ENCODE peak calls at places on chromosome 4, in eight cellular contexts. M is stomach, N is GM12878, U is adrenal gland, P is IMR-90, I is A549, Q is HCT116, R is K562. D is an unnamed sample.

GRCh38 chr4:77501240-77501639 is 104.4 kb upstream of the CXCL13 start:
- DNase-seq in M (no peak), I (no peak), Q (no peak), R (no peak), U (no peak), P (no peak), N (no peak), D (no peak)

GRCh38 chr4:94653984-94654609 is 103.7 kb upstream of the BMPR1B start:
- DNase-seq in P (no peak), R (no peak), Q (no peak), N (no peak), U (no peak), I (peak; percentile 24), M (no peak), D (no peak)

GRCh38 chr4:8553958-8554357 is 26.2 kb upstream of the GPR78 start:
- DNase-seq in N (no peak), P (no peak), I (no peak), M (no peak), U (no peak), R (no peak), Q (no peak), D (no peak)

GRCh38 chr4:113610542-113610941 is 151.0 kb downstream of the CAMK2D start:
- DNase-seq in U (no peak), N (no peak), M (peak; percentile 28), R (no peak), I (no peak), Q (no peak), P (no peak), D (no peak)

GRCh38 chr4:77268108-77268507 is 111.1 kb downstream of the CCNG2 start:
- DNase-seq in I (no peak), M (no peak), N (no peak), U (no peak), Q (no peak), R (no peak), P (no peak), D (no peak)

GRCh38 chr4:145176641-145177432 is 3.6 kb downstream of the OTUD4 start:
- DNase-seq in Q (no peak), U (no peak), M (no peak), I (no peak), N (no peak), P (peak; percentile 24), R (no peak), D (no peak)

GRCh38 chr4:187603093-187603395 is 392.5 kb upstream of the ZFP42 start:
- DNase-seq in U (no peak), R (no peak), M (no peak), N (no peak), P (peak; percentile 83), I (no peak), Q (no peak), D (no peak)

GRCh38 chr4:120839624-120839973 is 82.9 kb downstream of the PRDM5 start:
- DNase-seq in N (no peak), I (no peak), R (no peak), Q (no peak), M (no peak), U (no peak), P (no peak), D (no peak)

GRCh38 chr4:166012129-166013078 is 139.4 kb downstream of the TLL1 start:
- DNase-seq in I (no peak), Q (no peak), M (no peak), N (no peak), P (no peak), U (no peak), R (no peak), D (no peak)

GRCh38 chr4:111933703-111934102 is 211.6 kb upstream of the FAM241A start:
- DNase-seq in P (no peak), U (no peak), N (no peak), R (no peak), M (no peak), I (no peak), Q (no peak), D (no peak)

GRCh38 chr4:111934294-111934693 is 211.0 kb upstream of the FAM241A start:
- DNase-seq in N (no peak), Q (no peak), M (no peak), R (no peak), U (no peak), P (no peak), I (no peak), D (no peak)

GRCh38 chr4:111941957-111942356 is 203.3 kb upstream of the FAM241A start:
- DNase-seq in U (no peak), N (no peak), I (no peak), R (no peak), M (no peak), Q (no peak), P (no peak), D (no peak)

DNA sequence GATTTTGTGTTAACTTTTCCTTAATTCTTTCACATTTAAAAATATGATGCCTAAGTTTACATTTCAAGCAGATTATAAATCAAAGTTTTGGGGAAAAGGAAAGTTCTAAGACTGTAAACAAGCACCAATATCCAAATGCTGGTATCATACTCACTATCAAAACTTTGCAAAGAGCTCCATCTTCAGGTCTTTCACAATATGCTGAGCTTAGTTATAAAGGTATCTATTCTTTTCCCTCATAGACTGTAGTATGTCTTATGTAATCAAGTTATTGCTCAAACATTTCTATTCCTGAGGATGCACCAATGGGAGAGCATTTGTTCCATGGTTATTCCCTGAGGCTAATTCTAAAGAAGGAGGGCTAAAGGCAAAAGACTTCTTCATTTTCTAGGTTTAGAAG is 207.9 kb upstream of the FAM241A start:
- DNase-seq in P (peak; percentile 2), M (no peak), I (peak; percentile 6), U (no peak), Q (peak; percentile 48), N (no peak), R (no peak), D (no peak)
- TF ChIP-seq CTCF in P (peak; percentile 12), M (no peak), I (peak; percentile 50), U (no peak), Q (peak; percentile 68), N (peak; percentile 65), R (no peak), D (peak; percentile 44)

DNA sequence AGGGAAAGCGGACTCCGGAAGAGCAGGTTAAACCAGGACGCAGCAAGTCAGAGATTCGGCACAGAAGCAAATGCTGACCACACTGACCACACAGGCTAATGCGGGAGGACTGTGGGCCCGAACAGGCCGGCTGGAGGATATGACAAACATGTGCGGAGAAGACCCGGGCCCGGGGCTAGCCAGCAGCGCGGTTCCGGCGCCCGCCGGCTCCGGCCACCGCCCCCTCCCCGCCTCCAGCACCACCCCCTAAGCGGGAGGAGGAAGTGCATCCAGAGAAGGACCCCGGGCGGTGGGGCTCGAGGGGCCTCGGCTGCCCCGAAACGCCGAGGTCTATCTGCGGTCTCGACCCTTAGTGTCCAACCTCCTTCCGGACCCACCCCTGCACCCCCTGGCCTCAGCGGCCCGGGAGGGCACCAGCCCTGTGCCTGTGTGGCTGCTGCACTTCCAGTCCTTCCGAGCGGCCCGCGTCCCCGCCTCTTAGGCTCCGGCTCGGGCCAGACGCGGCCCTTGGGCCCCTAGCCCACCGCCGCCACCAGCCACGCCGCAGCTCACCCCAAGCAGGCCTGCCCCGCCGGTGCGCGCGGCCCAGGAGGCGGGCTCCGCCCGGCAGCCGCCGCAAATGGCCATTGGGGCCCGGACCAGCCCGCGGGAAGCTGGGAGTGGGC is 2.1 kb downstream of the ELOVL6 start:
- DNase-seq in P (peak; percentile 32), U (peak; percentile 34), Q (no peak), R (peak; percentile 76), I (peak; percentile 6), N (no peak), M (peak; percentile 45), D (peak; percentile 46)
- TF ChIP-seq POLR2A in P (no peak), U (peak; percentile 15), Q (peak; percentile 13), R (peak; percentile 85), I (peak; percentile 39), N (peak; percentile 73), M (no peak), D (no peak)

GRCh38 chr4:90798948-90799347 is 671.8 kb downstream of the CCSER1 start:
- DNase-seq in N (no peak), Q (no peak), P (no peak), I (no peak), M (no peak), R (no peak), U (no peak), D (no peak)

GRCh38 chr4:90799895-90800294 is 672.7 kb downstream of the CCSER1 start:
- DNase-seq in N (no peak), M (no peak), P (no peak), I (no peak), U (no peak), R (no peak), Q (no peak), D (no peak)
- TF ChIP-seq CTCF in N (peak; percentile 26), M (no peak), P (no peak), I (no peak), U (no peak), R (no peak), Q (no peak), D (no peak)

GRCh38 chr4:177441803-177442622 is at the start of gene AGA:
- DNase-seq in I (peak; percentile 85), Q (peak; percentile 86), M (peak; percentile 97), N (peak; percentile 74), P (peak; percentile 93), R (peak; percentile 94), U (peak; percentile 98), D (peak; percentile 97)
- TF ChIP-seq POLR2A in I (peak; percentile 63), Q (peak; percentile 87), M (no peak), N (peak; percentile 97), P (peak; percentile 74), R (peak; percentile 95), U (peak; percentile 50), D (peak; percentile 43)

DNA sequence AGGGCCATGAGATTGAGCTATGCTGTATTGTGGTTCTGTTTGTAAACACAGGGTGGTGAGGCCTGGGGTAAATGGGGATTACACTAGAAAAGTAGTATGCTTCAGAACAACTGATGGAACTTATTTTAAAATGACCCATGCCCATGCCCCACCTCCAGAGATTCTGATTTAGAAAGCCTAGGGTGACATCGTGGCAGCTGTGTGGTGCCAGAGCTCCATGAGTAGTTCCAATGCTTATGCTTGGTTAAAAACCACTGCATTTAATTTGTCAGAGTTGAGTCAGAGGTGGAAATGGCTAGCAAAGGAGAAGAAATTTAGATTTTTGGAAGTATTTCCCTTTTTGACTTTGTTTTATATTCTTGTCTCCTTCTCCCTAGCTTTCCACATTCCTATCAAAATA is 63.4 kb upstream of the PDE5A start:
- DNase-seq in I (no peak), M (no peak), R (no peak), U (no peak), P (peak; percentile 67), Q (no peak), N (no peak), D (no peak)
- TF ChIP-seq CTCF in I (no peak), M (no peak), R (no peak), U (no peak), P (peak; percentile 51), Q (no peak), N (no peak), D (no peak)

GRCh38 chr4:125316781-125317525 is 2.2 kb downstream of the FAT4 start:
- DNase-seq in P (peak; percentile 35), N (no peak), M (peak; percentile 34), R (no peak), I (peak; percentile 21), U (peak; percentile 28), Q (no peak), D (no peak)
- TF ChIP-seq POLR2A in P (no peak), N (no peak), M (no peak), R (no peak), I (no peak), U (no peak), Q (no peak), D (no peak)

GRCh38 chr4:101597204-101597603 is 193.3 kb upstream of the BANK1 start:
- DNase-seq in M (no peak), N (peak; percentile 5), Q (no peak), P (no peak), R (no peak), I (no peak), U (no peak), D (no peak)
- TF ChIP-seq CTCF in M (peak; percentile 7), N (peak; percentile 43), Q (peak; percentile 36), P (peak; percentile 21), R (no peak), I (no peak), U (no peak), D (no peak)